ENCODE peak calls at places on chromosomes 5 and 9, in nine cellular contexts. One of them, this sample, is unnamed.

GRCh38 chr5:116520706-116521105 is 53.9 kb downstream of the SEMA6A start:
- DNase-seq in stimulated activated CD8-positive, alpha-beta memory T cell treated with anti-CD3 and anti-CD28 coated beads, Interleukin-15, amount 100 ng/mL, for 1 hour: no peak
- DNase-seq in T-cell: no peak
- DNase-seq in NCI-H460: no peak
- DNase-seq in activated naive CD8-positive, alpha-beta T cell treated with anti-CD3 and anti-CD28 coated beads, Interleukin-2, amount 50 U/mL, for 24 hours: no peak
- DNase-seq in stimulated activated CD4-positive, alpha-beta T cell treated with anti-CD3 and anti-CD28 coated beads, Interleukin-2, amount 100 ng/mL, for 48 hours: no peak
- DNase-seq in aorta: no peak
- DNase-seq in breast epithelium: no peak
- DNase-seq in globus pallidus: no peak
- DNase-seq in this sample: no peak

GRCh38 chr9:109017061-109017460 is 3.8 kb upstream of the CTNNAL1 start:
- DNase-seq in stimulated activated CD8-positive, alpha-beta memory T cell treated with anti-CD3 and anti-CD28 coated beads, Interleukin-15, amount 100 ng/mL, for 1 hour: no peak
- DNase-seq in T-cell: no peak
- DNase-seq in NCI-H460: no peak
- DNase-seq in activated naive CD8-positive, alpha-beta T cell treated with anti-CD3 and anti-CD28 coated beads, Interleukin-2, amount 50 U/mL, for 24 hours: no peak
- DNase-seq in stimulated activated CD4-positive, alpha-beta T cell treated with anti-CD3 and anti-CD28 coated beads, Interleukin-2, amount 100 ng/mL, for 48 hours: no peak
- DNase-seq in aorta: no peak
- DNase-seq in breast epithelium: no peak
- DNase-seq in globus pallidus: no peak
- DNase-seq in this sample: no peak

GRCh38 chr5:76372320-76373054 is 30.6 kb upstream of the IQGAP2 start:
- DNase-seq in stimulated activated CD8-positive, alpha-beta memory T cell treated with anti-CD3 and anti-CD28 coated beads, Interleukin-15, amount 100 ng/mL, for 1 hour: no peak
- DNase-seq in T-cell: no peak
- DNase-seq in NCI-H460: peak
- DNase-seq in activated naive CD8-positive, alpha-beta T cell treated with anti-CD3 and anti-CD28 coated beads, Interleukin-2, amount 50 U/mL, for 24 hours: no peak
- DNase-seq in stimulated activated CD4-positive, alpha-beta T cell treated with anti-CD3 and anti-CD28 coated beads, Interleukin-2, amount 100 ng/mL, for 48 hours: no peak
- DNase-seq in aorta: no peak
- DNase-seq in breast epithelium: no peak
- DNase-seq in globus pallidus: no peak
- DNase-seq in this sample: no peak

GRCh38 chr5:1805326-1805725 is 4.1 kb downstream of the NDUFS6 start:
- DNase-seq in stimulated activated CD8-positive, alpha-beta memory T cell treated with anti-CD3 and anti-CD28 coated beads, Interleukin-15, amount 100 ng/mL, for 1 hour: no peak
- DNase-seq in T-cell: no peak
- DNase-seq in NCI-H460: no peak
- DNase-seq in activated naive CD8-positive, alpha-beta T cell treated with anti-CD3 and anti-CD28 coated beads, Interleukin-2, amount 50 U/mL, for 24 hours: no peak
- DNase-seq in stimulated activated CD4-positive, alpha-beta T cell treated with anti-CD3 and anti-CD28 coated beads, Interleukin-2, amount 100 ng/mL, for 48 hours: no peak
- DNase-seq in aorta: peak
- DNase-seq in breast epithelium: no peak
- DNase-seq in globus pallidus: no peak
- DNase-seq in this sample: peak

GRCh38 chr9:76371901-76372300 is 22.3 kb downstream of the RFK start:
- DNase-seq in stimulated activated CD8-positive, alpha-beta memory T cell treated with anti-CD3 and anti-CD28 coated beads, Interleukin-15, amount 100 ng/mL, for 1 hour: no peak
- DNase-seq in T-cell: no peak
- DNase-seq in NCI-H460: peak
- DNase-seq in activated naive CD8-positive, alpha-beta T cell treated with anti-CD3 and anti-CD28 coated beads, Interleukin-2, amount 50 U/mL, for 24 hours: no peak
- DNase-seq in stimulated activated CD4-positive, alpha-beta T cell treated with anti-CD3 and anti-CD28 coated beads, Interleukin-2, amount 100 ng/mL, for 48 hours: no peak
- DNase-seq in aorta: no peak
- DNase-seq in breast epithelium: no peak
- DNase-seq in globus pallidus: no peak
- DNase-seq in this sample: no peak

GRCh38 chr9:135480071-135480941 is 724 bp downstream of the PPP1R26 start:
- DNase-seq in stimulated activated CD8-positive, alpha-beta memory T cell treated with anti-CD3 and anti-CD28 coated beads, Interleukin-15, amount 100 ng/mL, for 1 hour: no peak
- DNase-seq in T-cell: no peak
- DNase-seq in NCI-H460: no peak
- DNase-seq in activated naive CD8-positive, alpha-beta T cell treated with anti-CD3 and anti-CD28 coated beads, Interleukin-2, amount 50 U/mL, for 24 hours: no peak
- DNase-seq in stimulated activated CD4-positive, alpha-beta T cell treated with anti-CD3 and anti-CD28 coated beads, Interleukin-2, amount 100 ng/mL, for 48 hours: no peak
- DNase-seq in aorta: no peak
- DNase-seq in breast epithelium: no peak
- DNase-seq in globus pallidus: no peak
- DNase-seq in this sample: no peak

GRCh38 chr5:59842999-59843398 is 50.5 kb downstream of the PDE4D start:
- DNase-seq in stimulated activated CD8-positive, alpha-beta memory T cell treated with anti-CD3 and anti-CD28 coated beads, Interleukin-15, amount 100 ng/mL, for 1 hour: no peak
- DNase-seq in T-cell: no peak
- DNase-seq in NCI-H460: no peak
- DNase-seq in activated naive CD8-positive, alpha-beta T cell treated with anti-CD3 and anti-CD28 coated beads, Interleukin-2, amount 50 U/mL, for 24 hours: no peak
- DNase-seq in stimulated activated CD4-positive, alpha-beta T cell treated with anti-CD3 and anti-CD28 coated beads, Interleukin-2, amount 100 ng/mL, for 48 hours: no peak
- DNase-seq in aorta: no peak
- DNase-seq in breast epithelium: no peak
- DNase-seq in globus pallidus: no peak
- DNase-seq in this sample: no peak

GRCh38 chr5:180201051-180201987 is 7.7 kb downstream of the RASGEF1C start:
- DNase-seq in stimulated activated CD8-positive, alpha-beta memory T cell treated with anti-CD3 and anti-CD28 coated beads, Interleukin-15, amount 100 ng/mL, for 1 hour: no peak
- DNase-seq in T-cell: no peak
- DNase-seq in NCI-H460: peak
- DNase-seq in activated naive CD8-positive, alpha-beta T cell treated with anti-CD3 and anti-CD28 coated beads, Interleukin-2, amount 50 U/mL, for 24 hours: peak
- DNase-seq in stimulated activated CD4-positive, alpha-beta T cell treated with anti-CD3 and anti-CD28 coated beads, Interleukin-2, amount 100 ng/mL, for 48 hours: peak
- DNase-seq in aorta: no peak
- DNase-seq in breast epithelium: no peak
- DNase-seq in globus pallidus: no peak
- DNase-seq in this sample: no peak

GRCh38 chr9:95505072-95505471 is 11.7 kb downstream of the PTCH1 start:
- DNase-seq in stimulated activated CD8-positive, alpha-beta memory T cell treated with anti-CD3 and anti-CD28 coated beads, Interleukin-15, amount 100 ng/mL, for 1 hour: no peak
- DNase-seq in T-cell: no peak
- DNase-seq in NCI-H460: no peak
- DNase-seq in activated naive CD8-positive, alpha-beta T cell treated with anti-CD3 and anti-CD28 coated beads, Interleukin-2, amount 50 U/mL, for 24 hours: no peak
- DNase-seq in stimulated activated CD4-positive, alpha-beta T cell treated with anti-CD3 and anti-CD28 coated beads, Interleukin-2, amount 100 ng/mL, for 48 hours: no peak
- DNase-seq in aorta: no peak
- DNase-seq in breast epithelium: no peak
- DNase-seq in globus pallidus: no peak
- DNase-seq in this sample: no peak

GRCh38 chr5:68884144-68884754 is 209.6 kb upstream of the SLC30A5 start:
- DNase-seq in stimulated activated CD8-positive, alpha-beta memory T cell treated with anti-CD3 and anti-CD28 coated beads, Interleukin-15, amount 100 ng/mL, for 1 hour: no peak
- DNase-seq in T-cell: peak
- DNase-seq in NCI-H460: no peak
- DNase-seq in activated naive CD8-positive, alpha-beta T cell treated with anti-CD3 and anti-CD28 coated beads, Interleukin-2, amount 50 U/mL, for 24 hours: no peak
- DNase-seq in stimulated activated CD4-positive, alpha-beta T cell treated with anti-CD3 and anti-CD28 coated beads, Interleukin-2, amount 100 ng/mL, for 48 hours: no peak
- DNase-seq in aorta: no peak
- DNase-seq in breast epithelium: no peak
- DNase-seq in globus pallidus: peak
- DNase-seq in this sample: no peak

GRCh38 chr9:131732061-131732526 is 7.8 kb downstream of the RAPGEF1 start:
- DNase-seq in stimulated activated CD8-positive, alpha-beta memory T cell treated with anti-CD3 and anti-CD28 coated beads, Interleukin-15, amount 100 ng/mL, for 1 hour: no peak
- DNase-seq in T-cell: no peak
- DNase-seq in NCI-H460: no peak
- DNase-seq in activated naive CD8-positive, alpha-beta T cell treated with anti-CD3 and anti-CD28 coated beads, Interleukin-2, amount 50 U/mL, for 24 hours: no peak
- DNase-seq in stimulated activated CD4-positive, alpha-beta T cell treated with anti-CD3 and anti-CD28 coated beads, Interleukin-2, amount 100 ng/mL, for 48 hours: no peak
- DNase-seq in aorta: no peak
- DNase-seq in breast epithelium: no peak
- DNase-seq in globus pallidus: no peak
- DNase-seq in this sample: no peak

GRCh38 chr9:26779072-26779471 is 113.5 kb downstream of the CAAP1 start:
- DNase-seq in stimulated activated CD8-positive, alpha-beta memory T cell treated with anti-CD3 and anti-CD28 coated beads, Interleukin-15, amount 100 ng/mL, for 1 hour: no peak
- DNase-seq in T-cell: no peak
- DNase-seq in NCI-H460: peak
- DNase-seq in activated naive CD8-positive, alpha-beta T cell treated with anti-CD3 and anti-CD28 coated beads, Interleukin-2, amount 50 U/mL, for 24 hours: no peak
- DNase-seq in stimulated activated CD4-positive, alpha-beta T cell treated with anti-CD3 and anti-CD28 coated beads, Interleukin-2, amount 100 ng/mL, for 48 hours: no peak
- DNase-seq in aorta: no peak
- DNase-seq in breast epithelium: no peak
- DNase-seq in globus pallidus: no peak
- DNase-seq in this sample: no peak

GRCh38 chr9:133892193-133892920 is 99.8 kb downstream of the VAV2 start:
- DNase-seq in stimulated activated CD8-positive, alpha-beta memory T cell treated with anti-CD3 and anti-CD28 coated beads, Interleukin-15, amount 100 ng/mL, for 1 hour: no peak
- DNase-seq in T-cell: no peak
- DNase-seq in NCI-H460: no peak
- DNase-seq in activated naive CD8-positive, alpha-beta T cell treated with anti-CD3 and anti-CD28 coated beads, Interleukin-2, amount 50 U/mL, for 24 hours: no peak
- DNase-seq in stimulated activated CD4-positive, alpha-beta T cell treated with anti-CD3 and anti-CD28 coated beads, Interleukin-2, amount 100 ng/mL, for 48 hours: no peak
- DNase-seq in aorta: no peak
- DNase-seq in breast epithelium: no peak
- DNase-seq in globus pallidus: no peak
- DNase-seq in this sample: no peak

GRCh38 chr5:22109315-22109714 is 743.8 kb downstream of the CDH12 start:
- DNase-seq in stimulated activated CD8-positive, alpha-beta memory T cell treated with anti-CD3 and anti-CD28 coated beads, Interleukin-15, amount 100 ng/mL, for 1 hour: no peak
- DNase-seq in T-cell: no peak
- DNase-seq in NCI-H460: no peak
- DNase-seq in activated naive CD8-positive, alpha-beta T cell treated with anti-CD3 and anti-CD28 coated beads, Interleukin-2, amount 50 U/mL, for 24 hours: no peak
- DNase-seq in stimulated activated CD4-positive, alpha-beta T cell treated with anti-CD3 and anti-CD28 coated beads, Interleukin-2, amount 100 ng/mL, for 48 hours: no peak
- DNase-seq in aorta: no peak
- DNase-seq in breast epithelium: no peak
- DNase-seq in globus pallidus: no peak
- DNase-seq in this sample: no peak

GRCh38 chr5:53030828-53031425 is 41.8 kb downstream of the ITGA2 start:
- DNase-seq in stimulated activated CD8-positive, alpha-beta memory T cell treated with anti-CD3 and anti-CD28 coated beads, Interleukin-15, amount 100 ng/mL, for 1 hour: no peak
- DNase-seq in T-cell: no peak
- DNase-seq in NCI-H460: no peak
- DNase-seq in activated naive CD8-positive, alpha-beta T cell treated with anti-CD3 and anti-CD28 coated beads, Interleukin-2, amount 50 U/mL, for 24 hours: no peak
- DNase-seq in stimulated activated CD4-positive, alpha-beta T cell treated with anti-CD3 and anti-CD28 coated beads, Interleukin-2, amount 100 ng/mL, for 48 hours: no peak
- DNase-seq in aorta: no peak
- DNase-seq in breast epithelium: no peak
- DNase-seq in globus pallidus: peak
- DNase-seq in this sample: no peak

GRCh38 chr9:76459691-76460635 is 981 bp downstream of the GCNT1 start:
- DNase-seq in stimulated activated CD8-positive, alpha-beta memory T cell treated with anti-CD3 and anti-CD28 coated beads, Interleukin-15, amount 100 ng/mL, for 1 hour: no peak
- DNase-seq in T-cell: no peak
- DNase-seq in NCI-H460: no peak
- DNase-seq in activated naive CD8-positive, alpha-beta T cell treated with anti-CD3 and anti-CD28 coated beads, Interleukin-2, amount 50 U/mL, for 24 hours: no peak
- DNase-seq in stimulated activated CD4-positive, alpha-beta T cell treated with anti-CD3 and anti-CD28 coated beads, Interleukin-2, amount 100 ng/mL, for 48 hours: no peak
- DNase-seq in aorta: no peak
- DNase-seq in breast epithelium: peak
- DNase-seq in globus pallidus: peak
- DNase-seq in this sample: no peak

This sample was measured in chondrocyte.